ENCODE peak calls at places on chromosomes 7 and 10, in six cellular contexts. K is neuronal stem cell, X is trophoblast cell, J is SK-N-SH, P is astrocyte, R is fibroblast of lung. M is an unnamed sample.

GRCh38 chr7:155306677-155307470 is 9.2 kb downstream of the INSIG1 start:
- DNase-seq in J (no peak), R (no peak), P (no peak), K (no peak), X (peak; percentile 93), M (no peak)

GRCh38 chr10:22823109-22823508 is 104.7 kb upstream of the ARMC3 start:
- DNase-seq in R (peak; percentile 95), J (no peak), X (no peak), K (no peak), P (peak; percentile 95), M (no peak)

GRCh38 chr10:24929056-24929544 is 23.3 kb downstream of the PRTFDC1 start:
- DNase-seq in P (peak; percentile 93), X (no peak), J (no peak), K (no peak), R (peak; percentile 92), M (no peak)

GRCh38 chr10:128631801-128632241 is 505.6 kb upstream of the MKI67 start:
- DNase-seq in J (peak; percentile 36), R (peak; percentile 9), X (peak; percentile 67), K (peak; percentile 29), P (no peak), M (no peak)

GRCh38 chr10:117716896-117717295 is 174.3 kb downstream of the EMX2 start:
- DNase-seq in P (no peak), K (no peak), J (no peak), R (no peak), X (peak; percentile 4), M (no peak)

GRCh38 chr10:88037623-88038022 is 174.2 kb downstream of the PTEN start:
- DNase-seq in K (no peak), J (no peak), X (no peak), R (no peak), P (no peak), M (no peak)

GRCh38 chr7:44257618-44258422 is 57.0 kb downstream of the YKT6 start:
- DNase-seq in K (no peak), R (peak; percentile 89), J (peak; percentile 87), P (peak; percentile 84), X (peak; percentile 36), M (no peak)

GRCh38 chr7:10644849-10645248 is 328.8 kb upstream of the PHF14 start:
- DNase-seq in R (no peak), P (no peak), J (no peak), X (no peak), K (no peak), M (no peak)

GRCh38 chr10:97499561-97500296 is 1.0 kb downstream of the UBTD1 start:
- DNase-seq in J (peak; percentile 39), X (peak; percentile 49), R (peak; percentile 62), K (no peak), P (peak; percentile 42), M (no peak)

GRCh38 chr10:36349445-36350063 is 707.5 kb upstream of the FZD8 start:
- DNase-seq in J (peak; percentile 25), P (peak; percentile 82), R (peak; percentile 88), K (no peak), X (peak; percentile 19), M (peak; percentile 49)

GRCh38 chr10:13338337-13339128 is 9.6 kb downstream of the SEPHS1 start:
- DNase-seq in R (peak; percentile 24), K (no peak), J (peak; percentile 32), P (peak; percentile 14), X (no peak), M (no peak)

GRCh38 chr7:471866-472639 is 47.6 kb downstream of the PDGFA start:
- DNase-seq in R (peak; percentile 98), J (no peak), K (no peak), P (peak; percentile 98), X (peak; percentile 49), M (no peak)

GRCh38 chr10:44955408-44956070 is 4.1 kb upstream of the RASSF4 start:
- DNase-seq in J (no peak), P (no peak), R (no peak), K (no peak), X (no peak), M (no peak)

GRCh38 chr10:44384601-44385422 is at the start of gene CXCL12:
- DNase-seq in R (peak; percentile 55), K (no peak), P (no peak), X (peak; percentile 18), J (peak; percentile 57), M (peak; percentile 88)

GRCh38 chr7:129664029-129665012 is 52.8 kb downstream of the NRF1 start:
- DNase-seq in K (no peak), R (peak; percentile 69), J (peak; percentile 79), P (peak; percentile 57), X (peak; percentile 71), M (no peak)

GRCh38 chr7:72335561-72336381 is 76.4 kb downstream of the CALN1 start:
- DNase-seq in K (no peak), X (no peak), J (peak; percentile 21), P (no peak), R (no peak), M (peak; percentile 89)

GRCh38 chr7:105581066-105581811 is at the start of gene EFCAB10:
- DNase-seq in X (peak; percentile 61), R (peak; percentile 58), K (peak; percentile 80), J (peak; percentile 98), P (peak; percentile 36), M (peak; percentile 99)

GRCh38 chr10:120948889-120949382 is 97.8 kb downstream of the WDR11 start:
- DNase-seq in P (peak; percentile 31), J (peak; percentile 86), K (peak; percentile 67), R (peak; percentile 61), X (peak; percentile 82), M (peak; percentile 92)

GRCh38 chr7:106246941-106247826 is 37.6 kb downstream of the NAMPT start:
- DNase-seq in P (no peak), J (no peak), R (no peak), X (peak; percentile 92), K (no peak), M (no peak)

GRCh38 chr10:122446668-122447410 is 7.6 kb upstream of the ARMS2 start:
- DNase-seq in P (no peak), K (no peak), X (peak; percentile 86), J (no peak), R (peak; percentile 22), M (peak; percentile 62)
- H3K27ac ChIP-seq in P (no peak overlapping the region), K (no peak overlapping the region), X (no peak overlapping the region), J (no peak overlapping the region), R (no peak overlapping the region), M (no peak overlapping the region)

GRCh38 chr10:133334495-133335237 is 2.0 kb downstream of the CALY start:
- DNase-seq in R (no peak), X (peak; percentile 38), P (no peak), K (no peak), J (peak; percentile 70), M (peak; percentile 75)

GRCh38 chr10:133338080-133339071 is 1.7 kb upstream of the CALY start:
- DNase-seq in K (no peak), J (no peak), R (no peak), P (no peak), X (no peak), M (no peak)

GRCh38 chr10:133337079-133337725 is 506 bp upstream of the CALY start:
- DNase-seq in P (no peak), K (no peak), X (no peak), R (no peak), J (no peak), M (no peak)

GRCh38 chr10:133335238-133336122 is 1.2 kb downstream of the CALY start:
- DNase-seq in P (peak; percentile 29), J (peak; percentile 67), R (peak; percentile 47), K (peak; percentile 70), X (peak; percentile 51), M (peak; percentile 84)

GRCh38 chr10:133336131-133337078 is at the start of gene CALY:
- DNase-seq in R (no peak), P (no peak), J (peak; percentile 92), X (no peak), K (peak; percentile 55), M (peak; percentile 80)
- H3K4me3 ChIP-seq in R (no peak within 1 kb of the TSS), P (no peak within 1 kb of the TSS), J (no peak within 1 kb of the TSS), X (peak within 1 kb of the TSS; percentile 53), K (peak within 1 kb of the TSS; percentile 53), M (no peak within 1 kb of the TSS)

DNA sequence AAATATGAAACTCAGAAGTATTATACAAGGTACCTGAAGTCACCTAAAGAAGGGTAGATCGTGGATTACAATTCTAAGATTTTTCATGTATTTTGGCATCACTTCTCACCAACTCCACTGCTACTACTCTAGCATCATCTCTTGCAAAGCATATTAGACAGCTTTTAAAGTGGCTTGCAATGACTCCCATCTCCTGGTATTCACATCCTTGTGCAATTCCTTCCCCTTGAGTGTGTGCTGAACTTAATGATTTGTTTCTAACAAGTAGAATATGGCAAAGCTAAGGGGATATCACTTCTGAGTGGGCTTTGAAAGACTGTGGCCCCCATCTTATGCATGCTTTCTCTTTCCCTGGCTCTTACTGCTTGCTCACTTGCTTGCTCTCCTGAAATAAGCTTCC is 280.2 kb downstream of the SNX13 start:
- DNase-seq in J (no peak), P (peak; percentile 77), X (peak; percentile 8), R (peak; percentile 81), K (no peak), M (no peak)
- H3K9ac ChIP-seq in J (no peak overlapping the region), P (no peak overlapping the region), X (no peak overlapping the region), R (no peak overlapping the region), K (no peak overlapping the region), M (no peak overlapping the region)

GRCh38 chr7:79096361-79096805 is 357.1 kb downstream of the MAGI2 start:
- DNase-seq in P (peak; percentile 29), X (peak; percentile 42), J (no peak), K (no peak), R (peak; percentile 48), M (no peak)

GRCh38 chr7:79093421-79093820 is 360.0 kb downstream of the MAGI2 start:
- DNase-seq in P (peak; percentile 1), X (no peak), R (no peak), J (no peak), K (no peak), M (no peak)

GRCh38 chr7:79090543-79090942 is 362.9 kb downstream of the MAGI2 start:
- DNase-seq in X (no peak), J (no peak), K (no peak), P (peak; percentile 73), R (peak; percentile 75), M (no peak)

GRCh38 chr7:79091661-79092060 is 361.8 kb downstream of the MAGI2 start:
- DNase-seq in P (peak; percentile 22), J (no peak), K (no peak), R (peak; percentile 27), X (no peak), M (no peak)

GRCh38 chr7:79091011-79091410 is 362.5 kb downstream of the MAGI2 start:
- DNase-seq in J (no peak), X (no peak), R (peak; percentile 12), P (no peak), K (no peak), M (no peak)
- H3K27ac ChIP-seq in J (no peak overlapping the region), X (no peak overlapping the region), R (no peak overlapping the region), P (no peak overlapping the region), K (no peak overlapping the region), M (no peak overlapping the region)

GRCh38 chr7:157799076-157799685 is 462.4 kb downstream of the DNAJB6 start:
- DNase-seq in P (no peak), J (no peak), R (no peak), X (no peak), K (no peak), M (no peak)

GRCh38 chr7:157801971-157802675 is 465.3 kb downstream of the DNAJB6 start:
- DNase-seq in R (no peak), J (no peak), K (no peak), X (no peak), P (no peak), M (no peak)

GRCh38 chr7:157797361-157797760 is 460.6 kb downstream of the DNAJB6 start:
- DNase-seq in J (no peak), X (no peak), R (no peak), P (no peak), K (no peak), M (no peak)

GRCh38 chr7:157801109-157801508 is 464.3 kb downstream of the DNAJB6 start:
- DNase-seq in P (no peak), J (no peak), X (no peak), K (no peak), R (no peak), M (no peak)

GRCh38 chr7:157800281-157800680 is 463.5 kb downstream of the DNAJB6 start:
- DNase-seq in X (no peak), K (no peak), P (no peak), J (no peak), R (no peak), M (no peak)
- H3K4me3 ChIP-seq in X (no peak overlapping the region), K (no peak overlapping the region), P (no peak overlapping the region), J (no peak overlapping the region), R (no peak overlapping the region), M (no peak overlapping the region)